ENCODE peak calls at places on chromosomes 13 and 19, in nine cellular contexts. S is endothelial cell of umbilical vein, K is spleen, D is suprapubic skin, B is sigmoid colon, C is stomach, W is upper lobe of left lung, G is GM23338, F is breast epithelium. J is an unnamed sample. For H3K4me1, the result is how much of the 10 kb centered on the place peaks cover.

GRCh38 chr13:19962894-19963293 is 4.4 kb downstream of the ZMYM2 start:
- DNase-seq in S (no peak), K (no peak), D (no peak), B (no peak), C (no peak), W (no peak), G (no peak), F (no peak), J (no peak)

GRCh38 chr13:66543780-66544179 is 686.4 kb downstream of the PCDH9 start:
- DNase-seq in S (no peak), K (no peak), D (no peak), B (no peak), C (no peak), W (no peak), G (peak), F (no peak), J (no peak)

GRCh38 chr13:100658363-100658762 is 16.2 kb downstream of the TMTC4 start:
- DNase-seq in S (no peak), K (no peak), D (no peak), B (no peak), C (no peak), W (no peak), G (no peak), F (no peak), J (no peak)

GRCh38 chr13:49098198-49098597 is 121.9 kb upstream of the MLNR start:
- DNase-seq in S (peak), K (no peak), D (no peak), B (no peak), C (no peak), W (peak), G (no peak), F (no peak), J (no peak)

GRCh38 chr19:35013820-35014754 is 14.0 kb downstream of the GRAMD1A start:
- DNase-seq in S (no peak), K (peak), D (no peak), B (peak), C (no peak), W (peak), G (no peak), F (no peak), J (no peak)

GRCh38 chr13:101626925-101627555 is 174.6 kb downstream of the ITGBL1 start:
- DNase-seq in S (peak), K (no peak), D (no peak), B (no peak), C (no peak), W (no peak), G (no peak), F (no peak), J (no peak)

GRCh38 chr19:7921302-7921954 is 1.3 kb downstream of the SNAPC2 start:
- DNase-seq in S (no peak), K (no peak), D (no peak), B (no peak), C (no peak), W (no peak), G (no peak), F (no peak), J (no peak)

GRCh38 chr19:43798026-43798545 is 4.2 kb downstream of the LYPD5 start:
- DNase-seq in S (no peak), K (no peak), D (no peak), B (no peak), C (no peak), W (no peak), G (no peak), F (no peak), J (no peak)

GRCh38 chr19:29667390-29667783 is 2.1 kb downstream of the PLEKHF1 start:
- DNase-seq in S (no peak), K (peak), D (no peak), B (peak), C (no peak), W (no peak), G (no peak), F (peak), J (no peak)

GRCh38 chr19:5060591-5061339 is 91.9 kb downstream of the KDM4B start:
- DNase-seq in S (no peak), K (no peak), D (no peak), B (no peak), C (no peak), W (no peak), G (no peak), F (no peak), J (no peak)

GRCh38 chr13:106302011-106302410 is 233.5 kb downstream of the EFNB2 start:
- DNase-seq in S (no peak), K (no peak), D (no peak), B (no peak), C (no peak), W (no peak), G (peak), F (no peak), J (no peak)

GRCh38 chr13:113490496-113491417 is at the start of gene DCUN1D2:
- DNase-seq in S (peak), K (peak), D (peak), B (peak), C (peak), W (peak), G (peak), F (peak), J (peak)

GRCh38 chr13:25943081-25943480 is 108.7 kb downstream of the SHISA2 start:
- DNase-seq in S (no peak), K (no peak), D (no peak), B (no peak), C (no peak), W (no peak), G (no peak), F (no peak), J (no peak)

GRCh38 chr19:33064778-33065550 is at the start of gene RHPN2:
- DNase-seq in S (peak), K (peak), D (peak), B (peak), C (peak), W (peak), G (peak), F (peak), J (no peak)

GRCh38 chr13:89221557-89222158 is 1550.5 kb downstream of the SLITRK5 start:
- DNase-seq in S (no peak), K (no peak), D (no peak), B (no peak), C (no peak), W (no peak), G (no peak), F (no peak), J (no peak)

GRCh38 chr13:94952787-94953186 is 240.4 kb upstream of the SOX21 start:
- DNase-seq in S (no peak), K (no peak), D (no peak), B (no peak), C (no peak), W (no peak), G (no peak), F (no peak), J (no peak)
- H3K27ac ChIP-seq in S (no peak), K (no peak), D (no peak), B (no peak), C (no peak), W (no peak), G (no peak), F (no peak), J (no peak)

GRCh38 chr19:39218230-39219007 is 14.4 kb upstream of the SYCN start:
- DNase-seq in S (no peak), K (no peak), D (no peak), B (no peak), C (no peak), W (no peak), G (no peak), F (no peak), J (no peak)
- H3K4me1 ChIP-seq in S (under half), K (under half), D (under half), B (under half), C (under half), W (under half), G (under half), F (under half), J (under half)

GRCh38 chr13:46871557-46871956 is 25.3 kb downstream of the HTR2A start:
- DNase-seq in S (no peak), K (no peak), D (no peak), B (no peak), C (no peak), W (no peak), G (no peak), F (no peak), J (no peak)

GRCh38 chr13:46864941-46865340 is 31.9 kb downstream of the HTR2A start:
- DNase-seq in S (peak), K (no peak), D (no peak), B (no peak), C (no peak), W (no peak), G (no peak), F (no peak), J (no peak)

GRCh38 chr13:46860734-46861133 is 36.1 kb downstream of the HTR2A start:
- DNase-seq in S (no peak), K (no peak), D (no peak), B (no peak), C (no peak), W (no peak), G (no peak), F (no peak), J (no peak)

GRCh38 chr13:46861959-46862358 is 34.9 kb downstream of the HTR2A start:
- DNase-seq in S (no peak), K (no peak), D (no peak), B (no peak), C (no peak), W (no peak), G (no peak), F (no peak), J (no peak)

GRCh38 chr13:46866150-46866549 is 30.7 kb downstream of the HTR2A start:
- DNase-seq in S (no peak), K (no peak), D (no peak), B (peak), C (no peak), W (peak), G (peak), F (no peak), J (no peak)
- TF ChIP-seq POLR2AphosphoS5 in S (no peak), K (no peak), D (no peak), B (no peak), C (no peak), W (no peak), G (no peak), F (no peak), J (no peak)

GRCh38 chr19:17332677-17333581 is 1.7 kb downstream of the ANO8 start:
- DNase-seq in S (peak), K (peak), D (no peak), B (no peak), C (no peak), W (no peak), G (peak), F (no peak), J (no peak)

GRCh38 chr19:17335575-17335974 is 920 bp upstream of the ANO8 start:
- DNase-seq in S (no peak), K (no peak), D (no peak), B (no peak), C (no peak), W (no peak), G (no peak), F (no peak), J (no peak)

GRCh38 chr19:17334414-17335409 is at the start of gene ANO8:
- DNase-seq in S (peak), K (peak), D (peak), B (peak), C (peak), W (peak), G (peak), F (peak), J (no peak)

GRCh38 chr19:17332360-17332676 is 2.3 kb downstream of the ANO8 start:
- DNase-seq in S (no peak), K (no peak), D (no peak), B (no peak), C (no peak), W (no peak), G (no peak), F (no peak), J (no peak)

GRCh38 chr19:17333611-17334413 is 843 bp downstream of the ANO8 start:
- DNase-seq in S (no peak), K (peak), D (no peak), B (no peak), C (peak), W (peak), G (peak), F (no peak), J (no peak)
- H3K27ac ChIP-seq in S (no peak), K (no peak), D (peak), B (peak), C (peak), W (peak), G (no peak), F (peak), J (peak)

GRCh38 chr19:18670313-18670712 is 13.2 kb upstream of the CRTC1 start:
- DNase-seq in S (no peak), K (no peak), D (no peak), B (no peak), C (no peak), W (no peak), G (no peak), F (no peak), J (no peak)

GRCh38 chr19:18669883-18670282 is 13.6 kb upstream of the CRTC1 start:
- DNase-seq in S (no peak), K (no peak), D (no peak), B (no peak), C (no peak), W (no peak), G (no peak), F (no peak), J (no peak)

GRCh38 chr19:18668744-18669523 is 14.5 kb upstream of the CRTC1 start:
- DNase-seq in S (no peak), K (no peak), D (no peak), B (no peak), C (no peak), W (no peak), G (no peak), F (no peak), J (no peak)

GRCh38 chr19:18668252-18668631 is 15.2 kb upstream of the CRTC1 start:
- DNase-seq in S (no peak), K (no peak), D (no peak), B (no peak), C (no peak), W (no peak), G (no peak), F (no peak), J (no peak)

GRCh38 chr19:18669524-18669817 is 14.0 kb upstream of the CRTC1 start:
- DNase-seq in S (no peak), K (no peak), D (no peak), B (no peak), C (no peak), W (no peak), G (no peak), F (no peak), J (no peak)
- H3K4me1 ChIP-seq in S (under half), K (under half), D (under half), B (under half), C (under half), W (under half), G (under half), F (under half), J (under half)

GRCh38 chr19:1845642-1846041 is 2.6 kb downstream of the REXO1 start:
- DNase-seq in S (no peak), K (peak), D (no peak), B (no peak), C (no peak), W (no peak), G (no peak), F (no peak), J (no peak)
- TF ChIP-seq POLR2AphosphoS5 in S (no peak), K (peak), D (no peak), B (no peak), C (no peak), W (no peak), G (no peak), F (no peak), J (no peak)

GRCh38 chr19:13089139-13089856 is 13.4 kb downstream of the LYL1 start:
- DNase-seq in S (no peak), K (no peak), D (no peak), B (no peak), C (no peak), W (no peak), G (peak), F (no peak), J (no peak)
- H3K27ac ChIP-seq in S (no peak), K (no peak), D (peak), B (peak), C (peak), W (peak), G (no peak), F (peak), J (peak)